ENCODE peak calls at places on chromosomes 11 and 22, in six cellular contexts. G, W, R, A, J and Y are unnamed samples.

GRCh38 chr22:40345801-40346177 is 511 bp upstream of the ADSL start:
- DNase-seq in G (no peak), W (peak), R (no peak), A (peak), J (peak), Y (no peak)

GRCh38 chr11:19441288-19441687 is 200.5 kb upstream of the E2F8 start:
- DNase-seq in G (no peak), W (no peak), R (no peak), A (no peak), J (no peak), Y (no peak)

GRCh38 chr11:94662065-94662779 is 95.1 kb downstream of the PIWIL4 start:
- DNase-seq in G (no peak), W (no peak), R (no peak), A (no peak), J (no peak), Y (no peak)

GRCh38 chr22:32237905-32238304 is 17.2 kb downstream of the SLC5A4 start:
- DNase-seq in G (no peak), W (peak), R (no peak), A (no peak), J (no peak), Y (no peak)

GRCh38 chr11:118740892-118741291 is 50.1 kb downstream of the DDX6 start:
- DNase-seq in G (no peak), W (no peak), R (no peak), A (no peak), J (no peak), Y (no peak)

GRCh38 chr11:35752115-35752514 is 89.5 kb downstream of the TRIM44 start:
- DNase-seq in G (no peak), W (no peak), R (no peak), A (no peak), J (no peak), Y (no peak)

GRCh38 chr22:40043086-40043485 is 48.3 kb downstream of the FAM83F start:
- DNase-seq in G (peak), W (no peak), R (no peak), A (peak), J (no peak), Y (no peak)

GRCh38 chr11:110317516-110317932 is 21.1 kb upstream of the RDX start:
- DNase-seq in G (peak), W (peak), R (no peak), A (no peak), J (peak), Y (no peak)

GRCh38 chr11:125994509-125994908 is 48.7 kb downstream of the VSIG10L2 start:
- DNase-seq in G (no peak), W (no peak), R (no peak), A (no peak), J (no peak), Y (no peak)

GRCh38 chr22:24244144-24244787 is 616 bp downstream of the GGT5 start:
- DNase-seq in G (peak), W (no peak), R (no peak), A (no peak), J (no peak), Y (no peak)

GRCh38 chr11:70250876-70251275 is 19.6 kb upstream of the PPFIA1 start:
- DNase-seq in G (no peak), W (no peak), R (no peak), A (no peak), J (no peak), Y (no peak)